ENCODE peak calls at places on chromosomes 11 and 22, in six cellular contexts. X, M, G, W, C and Q are unnamed samples.
A peak's percentile ranks its signal among the peaks of the same experiment; 100 is the strongest.

GRCh38 chr11:44542372-44542771 is 23.1 kb upstream of the CD82 start:
- DNase-seq in X (no peak), C (peak; percentile 8), M (no peak), G (no peak), W (no peak), Q (no peak)

GRCh38 chr11:18540207-18541009 is 13.7 kb upstream of the TSG101 start:
- DNase-seq in G (no peak), C (no peak), W (no peak), M (no peak), X (no peak), Q (no peak)

GRCh38 chr11:122746050-122746478 is 90.5 kb downstream of the UBASH3B start:
- DNase-seq in C (no peak), W (peak; percentile 88), X (peak; percentile 55), M (peak; percentile 27), G (no peak), Q (peak; percentile 62)

GRCh38 chr22:36330655-36331305 is 57.0 kb downstream of the MYH9 start:
- DNase-seq in M (no peak), C (peak; percentile 67), W (no peak), X (no peak), G (peak; percentile 74), Q (no peak)

GRCh38 chr11:37089439-37089838 is 491.4 kb upstream of the RAG2 start:
- DNase-seq in W (no peak), M (no peak), C (no peak), G (no peak), X (no peak), Q (no peak)

GRCh38 chr11:57980201-57980600 is 43.5 kb upstream of the OR9Q1 start:
- DNase-seq in M (no peak), G (no peak), C (no peak), X (no peak), W (no peak), Q (no peak)

GRCh38 chr11:62919476-62919875 is 1.7 kb downstream of the CHRM1 start:
- DNase-seq in G (no peak), C (no peak), M (no peak), W (no peak), X (no peak), Q (no peak)

GRCh38 chr11:19691815-19692214 is 20.8 kb upstream of the NAV2 start:
- DNase-seq in M (no peak), C (no peak), G (no peak), X (no peak), W (no peak), Q (no peak)

GRCh38 chr11:12088047-12088481 is 22.3 kb upstream of the MICAL2 start:
- DNase-seq in G (peak; percentile 71), X (no peak), C (peak; percentile 84), W (no peak), M (no peak), Q (no peak)

GRCh38 chr11:130581631-130582030 is 133.2 kb downstream of the ADAMTS15 start:
- DNase-seq in M (no peak), G (no peak), W (no peak), C (peak; percentile 31), X (no peak), Q (no peak)